ENCODE peak calls at places on chromosome 11, in nine cellular contexts. L is EL, B is H7, H is HTR-8/SVneo, U is AML-193, R is progenitor cell of endocrine pancreas, Z is Kasumi-1, S is left ventricle myocardium superior, I is SK-MEL-5. G is an unnamed sample.

GRCh38 chr11:17004486-17005148 is 9.6 kb downstream of the PLEKHA7 start:
- DNase-seq in B (no peak), R (no peak), S (no peak), H (no peak), U (no peak), Z (no peak), L (no peak), I (no peak), G (no peak)

GRCh38 chr11:68970921-68971636 is 9.7 kb downstream of the MRGPRD start:
- DNase-seq in R (no peak), H (no peak), B (no peak), Z (no peak), U (no peak), L (no peak), S (no peak), I (no peak), G (no peak)

GRCh38 chr11:67646535-67647336 is 3.8 kb downstream of the ACY3 start:
- DNase-seq in S (no peak), I (no peak), Z (peak; percentile 57), U (peak; percentile 64), R (no peak), H (no peak), L (no peak), B (peak; percentile 43), G (peak; percentile 69)

GRCh38 chr11:86559311-86559945 is 113.0 kb downstream of the ME3 start:
- DNase-seq in U (no peak), B (no peak), L (peak; percentile 84), I (no peak), H (peak; percentile 47), R (no peak), Z (no peak), S (peak; percentile 42), G (peak; percentile 81)

GRCh38 chr11:130459521-130459920 is 11.1 kb downstream of the ADAMTS15 start:
- DNase-seq in Z (no peak), H (no peak), U (no peak), L (no peak), S (no peak), I (no peak), B (no peak), R (no peak), G (peak; percentile 56)

GRCh38 chr11:2988996-2989395 is 3.1 kb downstream of the NAP1L4 start:
- DNase-seq in I (no peak), Z (peak; percentile 29), U (no peak), S (no peak), L (no peak), B (no peak), R (no peak), H (no peak), G (no peak)

GRCh38 chr11:134037093-134037908 is 31.6 kb upstream of the JAM3 start:
- DNase-seq in I (peak; percentile 6), Z (peak; percentile 36), S (peak; percentile 85), U (no peak), B (peak; percentile 91), L (peak; percentile 76), R (peak; percentile 41), H (peak; percentile 29), G (peak; percentile 71)

GRCh38 chr11:67344264-67344663 is 9.1 kb downstream of the POLD4 start:
- DNase-seq in B (no peak), H (no peak), I (no peak), Z (no peak), S (no peak), L (no peak), R (no peak), U (no peak), G (no peak)

GRCh38 chr11:93476796-93477195 is 66.4 kb downstream of the SMCO4 start:
- DNase-seq in I (no peak), R (no peak), U (no peak), L (peak; percentile 79), Z (no peak), H (no peak), S (no peak), B (no peak), G (peak; percentile 15)

GRCh38 chr11:70399681-70400112 is 1.4 kb downstream of the CTTN start:
- DNase-seq in S (peak; percentile 88), H (peak; percentile 98), R (no peak), Z (peak; percentile 36), I (peak; percentile 97), U (no peak), L (peak; percentile 98), B (peak; percentile 82), G (peak; percentile 97)

GRCh38 chr11:16771350-16772140 is 33.1 kb downstream of the C11orf58 start:
- DNase-seq in H (no peak), U (no peak), Z (no peak), I (no peak), R (no peak), S (no peak), B (no peak), L (no peak), G (no peak)

GRCh38 chr11:14793546-14793945 is 98.5 kb downstream of the CYP2R1 start:
- DNase-seq in Z (no peak), L (no peak), B (no peak), S (no peak), I (no peak), H (no peak), U (no peak), R (no peak), G (no peak)

GRCh38 chr11:111586305-111586915 is 15.8 kb upstream of the SIK2 start:
- DNase-seq in I (peak; percentile 73), Z (peak; percentile 56), B (peak; percentile 23), H (no peak), L (peak; percentile 53), U (peak; percentile 50), S (no peak), R (no peak), G (peak; percentile 91)

GRCh38 chr11:39435641-39436040 is 2023.8 kb downstream of the LRRC4C start:
- DNase-seq in B (no peak), U (no peak), Z (no peak), S (no peak), R (no peak), L (no peak), H (no peak), I (no peak), G (no peak)

GRCh38 chr11:125236072-125236825 is 71.7 kb downstream of the PKNOX2 start:
- DNase-seq in I (no peak), R (no peak), B (peak; percentile 73), U (no peak), Z (no peak), S (no peak), L (no peak), H (no peak), G (no peak)

GRCh38 chr11:12687216-12687623 is 13.0 kb downstream of the TEAD1 start:
- DNase-seq in U (no peak), I (no peak), H (no peak), L (no peak), S (no peak), R (no peak), B (no peak), Z (no peak), G (no peak)

GRCh38 chr11:117613521-117613920 is 183.5 kb downstream of the DSCAML1 start:
- DNase-seq in B (peak; percentile 79), I (no peak), S (no peak), L (no peak), H (no peak), R (no peak), Z (no peak), U (no peak), G (no peak)

GRCh38 chr11:122743949-122744876 is 88.7 kb downstream of the UBASH3B start:
- DNase-seq in I (no peak), S (peak; percentile 37), U (peak; percentile 75), R (no peak), Z (peak; percentile 97), H (no peak), B (no peak), L (no peak), G (no peak)

GRCh38 chr11:92340839-92341238 is 116.2 kb downstream of the FAT3 start:
- DNase-seq in L (peak; percentile 70), Z (no peak), R (no peak), B (no peak), U (peak; percentile 7), I (peak; percentile 47), S (no peak), H (no peak), G (peak; percentile 36)

GRCh38 chr11:35214792-35215193 is 75.8 kb downstream of the CD44 start:
- DNase-seq in B (peak; percentile 4), I (no peak), U (no peak), L (peak; percentile 98), S (no peak), Z (no peak), H (peak; percentile 21), R (no peak), G (peak; percentile 99)

GRCh38 chr11:77471520-77472234 is 2.2 kb downstream of the PAK1 start:
- DNase-seq in B (peak; percentile 36), R (peak; percentile 22), Z (peak; percentile 65), U (peak; percentile 51), L (peak; percentile 14), I (peak; percentile 46), H (no peak), S (no peak), G (peak; percentile 13)

GRCh38 chr11:66592457-66593302 is at the start of the genes CCDC87 and CCS:
- DNase-seq in Z (peak; percentile 92), S (peak; percentile 100), B (peak; percentile 100), I (peak; percentile 92), L (peak; percentile 95), U (peak; percentile 82), R (peak; percentile 91), H (peak; percentile 100), G (peak; percentile 95)

G was measured in kidney tubule cell.